ENCODE peak calls at places on chromosomes 16 and 17, in four cellular contexts. V is activated T-cell treated with anti-CD3 and anti-CD28 coated beads for 24 hours, Z is RCC 7860, W is WTC11. N is an unnamed sample.

GRCh38 chr17:80291691-80292487 is 31.2 kb downstream of the RNF213 start:
- DNase-seq in V (no peak), Z (no peak), W (no peak), N (no peak)

GRCh38 chr17:82848022-82848592 is 8.3 kb upstream of the ZNF750 start:
- DNase-seq in V (peak; percentile 23), Z (no peak), W (no peak), N (no peak)

GRCh38 chr17:75742337-75742736 is 21.1 kb downstream of the ITGB4 start:
- DNase-seq in V (no peak), Z (no peak), W (no peak), N (no peak)

GRCh38 chr16:495127-495748 is 32.3 kb upstream of the CAPN15 start:
- DNase-seq in V (peak; percentile 4), Z (peak; percentile 15), W (peak; percentile 73), N (peak; percentile 88)

GRCh38 chr17:8417806-8418205 is 17.9 kb upstream of the NDEL1 start:
- DNase-seq in V (no peak), Z (no peak), W (no peak), N (no peak)

GRCh38 chr17:78986048-78986648 is 6.4 kb upstream of the LGALS3BP start:
- DNase-seq in V (no peak), Z (no peak), W (no peak), N (no peak)

GRCh38 chr16:52450906-52451305 is 96.0 kb downstream of the TOX3 start:
- DNase-seq in V (no peak), Z (no peak), W (no peak), N (no peak)

GRCh38 chr17:28335201-28335958 is at the start of the genes IFT20 and TNFAIP1:
- DNase-seq in V (peak; percentile 97), Z (peak; percentile 98), W (peak; percentile 99), N (peak; percentile 100)

GRCh38 chr17:16472539-16472938 is 19.5 kb downstream of the LRRC75A start:
- DNase-seq in V (no peak), Z (no peak), W (no peak), N (no peak)

GRCh38 chr16:86072328-86073102 is 173.6 kb downstream of the IRF8 start:
- DNase-seq in V (peak; percentile 17), Z (peak; percentile 10), W (peak; percentile 78), N (peak; percentile 81)

GRCh38 chr16:75113541-75114121 is 2.9 kb downstream of the LDHD start:
- DNase-seq in V (no peak), Z (no peak), W (no peak), N (no peak)

GRCh38 chr16:89363621-89364393 is 126.6 kb downstream of the ANKRD11 start:
- DNase-seq in V (peak; percentile 36), Z (peak; percentile 74), W (no peak), N (no peak)

GRCh38 chr16:89344846-89345577 is 127.5 kb downstream of the ZNF778 start:
- DNase-seq in V (no peak), Z (no peak), W (no peak), N (no peak)

GRCh38 chr17:2955931-2956582 is 107.3 kb downstream of the OR1D5 start:
- DNase-seq in V (no peak), Z (no peak), W (no peak), N (no peak)

GRCh38 chr16:69017036-69017783 is 88.2 kb upstream of the HAS3 start:
- DNase-seq in V (no peak), Z (peak; percentile 89), W (no peak), N (no peak)

GRCh38 chr16:53713403-53714013 is 9.6 kb downstream of the FTO start:
- DNase-seq in V (no peak), Z (no peak), W (no peak), N (no peak)

GRCh38 chr17:37312137-37312923 is 63.5 kb upstream of the C17orf78 start:
- DNase-seq in V (no peak), Z (no peak), W (no peak), N (peak; percentile 37)

GRCh38 chr16:57194512-57194911 is 8.4 kb downstream of the RSPRY1 start:
- DNase-seq in V (no peak), Z (peak; percentile 91), W (no peak), N (no peak)

GRCh38 chr16:2954228-2954627 is 9.8 kb upstream of the KREMEN2 start:
- DNase-seq in V (no peak), Z (no peak), W (no peak), N (no peak)

GRCh38 chr16:53369921-53370320 is 64.3 kb upstream of the RBL2 start:
- DNase-seq in V (no peak), Z (no peak), W (no peak), N (no peak)

GRCh38 chr17:62057696-62058095 is 7.4 kb downstream of the MED13 start:
- DNase-seq in V (no peak), Z (no peak), W (no peak), N (no peak)

GRCh38 chr17:6402258-6402657 is 32.7 kb downstream of the AIPL1 start:
- DNase-seq in V (no peak), Z (no peak), W (no peak), N (no peak)

N was measured in GM23338.